ENCODE peak calls at places on chromosomes 1 and 21, in eight cellular contexts. V, N, Q, P, X, Y, O and T are unnamed samples.

GRCh38 chr1:7432102-7432895 is 338.8 kb upstream of the VAMP3 start:
- DNase-seq in P (no peak), Y (no peak), O (no peak), N (no peak), Q (no peak), V (no peak), X (no peak), T (no peak)

GRCh38 chr1:13807213-13807612 is 107.2 kb downstream of the PRDM2 start:
- DNase-seq in N (peak), P (no peak), Q (peak), Y (no peak), V (no peak), X (no peak), O (peak), T (no peak)

GRCh38 chr1:37660646-37661045 is 26.0 kb upstream of the RSPO1 start:
- DNase-seq in Q (no peak), X (no peak), V (no peak), P (no peak), N (no peak), O (no peak), Y (no peak), T (no peak)

GRCh38 chr1:79129914-79130313 is 123.4 kb upstream of the ADGRL4 start:
- DNase-seq in O (no peak), X (no peak), Y (no peak), V (no peak), N (no peak), P (no peak), Q (no peak), T (no peak)

GRCh38 chr21:28177008-28177603 is 815.6 kb downstream of the LTN1 start:
- DNase-seq in Y (no peak), O (no peak), Q (no peak), V (no peak), P (no peak), N (no peak), X (no peak), T (no peak)

GRCh38 chr1:30955448-30956015 is 47.0 kb upstream of the SDC3 start:
- DNase-seq in N (no peak), Q (no peak), P (no peak), O (no peak), X (peak), Y (no peak), V (no peak), T (no peak)

GRCh38 chr1:109794319-109795132 is 30.8 kb upstream of the EPS8L3 start:
- DNase-seq in V (no peak), X (no peak), Y (no peak), N (no peak), O (no peak), Q (no peak), P (no peak), T (no peak)

GRCh38 chr1:230206976-230207375 is 139.9 kb downstream of the GALNT2 start:
- DNase-seq in X (no peak), V (no peak), N (no peak), Q (no peak), Y (no peak), P (no peak), O (no peak), T (no peak)

GRCh38 chr1:89724369-89725015 is 91.6 kb downstream of the LRRC8C start:
- DNase-seq in N (peak), V (no peak), O (no peak), Q (peak), Y (peak), P (peak), X (no peak), T (no peak)

GRCh38 chr1:67735806-67736627 is 51.0 kb downstream of the GADD45A start:
- DNase-seq in N (peak), Q (peak), P (peak), X (peak), O (peak), Y (peak), V (peak), T (peak)

GRCh38 chr1:58033311-58033710 is 513.2 kb downstream of the OMA1 start:
- DNase-seq in Q (no peak), X (no peak), V (no peak), N (no peak), Y (no peak), O (no peak), P (no peak), T (no peak)

GRCh38 chr1:42944207-42944928 is 14.3 kb downstream of the SLC2A1 start:
- DNase-seq in X (no peak), N (no peak), O (no peak), Q (no peak), V (no peak), P (no peak), Y (no peak), T (no peak)

GRCh38 chr1:97307151-97307550 is 585.6 kb downstream of the PTBP2 start:
- DNase-seq in N (no peak), Y (no peak), V (no peak), O (no peak), Q (no peak), P (no peak), X (no peak), T (no peak)

GRCh38 chr1:115040501-115040900 is 10.9 kb downstream of the TSHB start:
- DNase-seq in P (no peak), V (no peak), Q (no peak), X (no peak), Y (no peak), O (no peak), N (peak), T (no peak)

GRCh38 chr1:115036814-115037535 is 7.3 kb downstream of the TSHB start:
- DNase-seq in V (no peak), P (no peak), X (no peak), Y (no peak), Q (no peak), O (no peak), N (no peak), T (no peak)

GRCh38 chr1:115041654-115042053 is 12.0 kb downstream of the TSHB start:
- DNase-seq in X (no peak), Q (peak), P (peak), Y (no peak), O (no peak), V (no peak), N (peak), T (no peak)
- TF ChIP-seq CTCF in X (peak), Q (peak), P (peak), Y (peak), O (no peak), V (no peak), N (peak), T (peak)

GRCh38 chr1:27099904-27100796 is 54.8 kb downstream of the SLC9A1 start:
- DNase-seq in Y (no peak), N (peak), V (peak), P (no peak), Q (peak), X (no peak), O (no peak), T (no peak)
- H3K4me3 ChIP-seq in Y (no peak), N (no peak), V (no peak), P (no peak), Q (no peak), X (no peak), O (no peak), T (no peak)

GRCh38 chr1:180881806-180882509 is 30.7 kb upstream of the KIAA1614 start:
- DNase-seq in N (peak), Y (peak), P (peak), V (no peak), Q (peak), O (no peak), X (no peak), T (no peak)
- TF ChIP-seq CTCF in N (peak), Y (peak), P (peak), V (peak), Q (peak), O (peak), X (peak), T (peak)

DNA sequence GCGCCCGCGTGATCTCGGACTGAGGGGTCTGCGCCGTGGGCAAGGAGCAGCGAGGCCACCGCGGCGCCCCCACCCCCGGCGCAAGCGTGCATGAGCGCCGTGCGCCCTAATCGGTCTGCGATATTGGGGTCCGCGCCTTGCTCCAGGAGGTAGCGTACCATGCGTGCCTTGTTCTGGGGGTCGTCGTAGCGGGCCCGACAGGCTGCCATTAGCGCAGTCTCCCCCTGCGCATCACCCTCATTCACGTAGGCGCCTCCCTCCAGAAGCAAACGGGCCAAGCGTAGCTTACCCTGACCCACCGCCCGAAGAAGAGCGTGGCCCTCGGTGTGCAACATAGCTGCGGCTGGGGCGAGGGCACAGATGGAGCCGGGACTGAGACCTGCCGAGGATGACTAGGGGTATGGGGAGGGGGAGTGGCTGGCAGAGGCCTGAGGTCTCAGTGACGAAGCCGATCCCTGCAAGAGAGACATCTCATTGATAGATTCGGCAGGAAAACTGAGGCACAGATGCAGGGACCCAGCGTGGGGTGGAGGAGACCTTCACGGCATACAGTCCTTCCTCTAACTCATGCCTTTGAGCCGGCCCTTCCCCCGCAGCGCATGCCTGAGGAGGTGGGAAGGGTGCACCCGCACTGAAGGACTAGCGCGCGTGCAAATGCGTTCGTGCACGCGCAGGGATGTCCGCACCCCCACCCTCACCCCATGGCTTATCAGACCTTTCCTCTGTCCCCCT is 2.8 kb downstream of the ANKRD34A start:
- DNase-seq in X (no peak), Y (peak), P (no peak), V (no peak), N (peak), Q (no peak), O (peak), T (no peak)
- H3K4me3 ChIP-seq in X (peak), Y (peak), P (peak), V (peak), N (peak), Q (peak), O (peak), T (peak)